ENCODE peak calls at places on chromosomes 7 and 10, in seven cellular contexts. One of them, this sample, is unnamed.

GRCh38 chr10:93573051-93573909 is 6.8 kb downstream of the FFAR4 start:
- DNase-seq in GM06990: no peak
- DNase-seq in GM12865: no peak
- DNase-seq in A549: no peak
- DNase-seq in GM23338: no peak
- DNase-seq in fibroblast of mammary gland: no peak
- DNase-seq in astrocyte of the spinal cord: no peak
- DNase-seq in this sample: no peak

GRCh38 chr7:40219917-40220316 is 85.1 kb downstream of the SUGCT start:
- DNase-seq in GM06990: no peak
- DNase-seq in GM12865: no peak
- DNase-seq in A549: no peak
- DNase-seq in GM23338: no peak
- DNase-seq in fibroblast of mammary gland: peak
- DNase-seq in astrocyte of the spinal cord: peak
- DNase-seq in this sample: peak

GRCh38 chr7:118863961-118864360 is 639.5 kb downstream of the ANKRD7 start:
- DNase-seq in GM06990: no peak
- DNase-seq in GM12865: no peak
- DNase-seq in A549: no peak
- DNase-seq in GM23338: no peak
- DNase-seq in fibroblast of mammary gland: no peak
- DNase-seq in astrocyte of the spinal cord: no peak
- DNase-seq in this sample: no peak

GRCh38 chr7:150406565-150407421 is 27.7 kb downstream of the ZNF775 start:
- DNase-seq in GM06990: peak
- DNase-seq in GM12865: peak
- DNase-seq in A549: no peak
- DNase-seq in GM23338: no peak
- DNase-seq in fibroblast of mammary gland: no peak
- DNase-seq in astrocyte of the spinal cord: no peak
- DNase-seq in this sample: no peak

GRCh38 chr10:126969310-126969709 is 64.1 kb downstream of the DOCK1 start:
- DNase-seq in GM06990: no peak
- DNase-seq in GM12865: no peak
- DNase-seq in A549: peak
- DNase-seq in GM23338: peak
- DNase-seq in fibroblast of mammary gland: no peak
- DNase-seq in astrocyte of the spinal cord: no peak
- DNase-seq in this sample: peak

GRCh38 chr7:51289608-51290370 is 26.8 kb downstream of the COBL start:
- DNase-seq in GM06990: no peak
- DNase-seq in GM12865: no peak
- DNase-seq in A549: no peak
- DNase-seq in GM23338: no peak
- DNase-seq in fibroblast of mammary gland: no peak
- DNase-seq in astrocyte of the spinal cord: no peak
- DNase-seq in this sample: no peak

GRCh38 chr7:1559626-1560590 is 3.9 kb upstream of the TMEM184A start:
- DNase-seq in GM06990: no peak
- DNase-seq in GM12865: no peak
- DNase-seq in A549: no peak
- DNase-seq in GM23338: no peak
- DNase-seq in fibroblast of mammary gland: no peak
- DNase-seq in astrocyte of the spinal cord: no peak
- DNase-seq in this sample: no peak

GRCh38 chr7:11706666-11707605 is 125.1 kb downstream of the THSD7A start:
- DNase-seq in GM06990: no peak
- DNase-seq in GM12865: no peak
- DNase-seq in A549: peak
- DNase-seq in GM23338: no peak
- DNase-seq in fibroblast of mammary gland: peak
- DNase-seq in astrocyte of the spinal cord: no peak
- DNase-seq in this sample: no peak

GRCh38 chr10:127736222-127736914 is 617 bp upstream of the FOXI2 start:
- DNase-seq in GM06990: no peak
- DNase-seq in GM12865: no peak
- DNase-seq in A549: no peak
- DNase-seq in GM23338: peak
- DNase-seq in fibroblast of mammary gland: no peak
- DNase-seq in astrocyte of the spinal cord: no peak
- DNase-seq in this sample: no peak

GRCh38 chr10:110576220-110576619 is 8.7 kb downstream of the SMC3 start:
- DNase-seq in GM06990: no peak
- DNase-seq in GM12865: no peak
- DNase-seq in A549: no peak
- DNase-seq in GM23338: no peak
- DNase-seq in fibroblast of mammary gland: peak
- DNase-seq in astrocyte of the spinal cord: peak
- DNase-seq in this sample: peak

GRCh38 chr10:74643586-74643956 is 182.8 kb upstream of the KAT6B start:
- DNase-seq in GM06990: no peak
- DNase-seq in GM12865: no peak
- DNase-seq in A549: no peak
- DNase-seq in GM23338: no peak
- DNase-seq in fibroblast of mammary gland: no peak
- DNase-seq in astrocyte of the spinal cord: no peak
- DNase-seq in this sample: no peak

GRCh38 chr10:119859422-119860258 is 13.0 kb downstream of the MCMBP start:
- DNase-seq in GM06990: peak
- DNase-seq in GM12865: peak
- DNase-seq in A549: peak
- DNase-seq in GM23338: peak
- DNase-seq in fibroblast of mammary gland: peak
- DNase-seq in astrocyte of the spinal cord: peak
- DNase-seq in this sample: peak

GRCh38 chr10:75530337-75530736 is 98.9 kb downstream of the LRMDA start:
- DNase-seq in GM06990: no peak
- DNase-seq in GM12865: no peak
- DNase-seq in A549: peak
- DNase-seq in GM23338: no peak
- DNase-seq in fibroblast of mammary gland: peak
- DNase-seq in astrocyte of the spinal cord: peak
- DNase-seq in this sample: peak

GRCh38 chr10:101066146-101066889 is 4.5 kb downstream of the KAZALD1 start:
- DNase-seq in GM06990: peak
- DNase-seq in GM12865: peak
- DNase-seq in A549: peak
- DNase-seq in GM23338: peak
- DNase-seq in fibroblast of mammary gland: peak
- DNase-seq in astrocyte of the spinal cord: peak
- DNase-seq in this sample: peak
- H3K4me3 ChIP-seq in GM06990: peak
- H3K4me3 ChIP-seq in GM12865: peak
- H3K4me3 ChIP-seq in A549: peak
- H3K4me3 ChIP-seq in GM23338: peak
- H3K4me3 ChIP-seq in fibroblast of mammary gland: peak
- H3K4me3 ChIP-seq in astrocyte of the spinal cord: peak
- H3K4me3 ChIP-seq in this sample: peak

GRCh38 chr7:129952164-129952652 is 552 bp downstream of the UBE2H start:
- DNase-seq in GM06990: peak
- DNase-seq in GM12865: peak
- DNase-seq in A549: no peak
- DNase-seq in GM23338: peak
- DNase-seq in fibroblast of mammary gland: peak
- DNase-seq in astrocyte of the spinal cord: peak
- DNase-seq in this sample: no peak

GRCh38 chr7:129950191-129950940 is 2.4 kb downstream of the UBE2H start:
- DNase-seq in GM06990: peak
- DNase-seq in GM12865: peak
- DNase-seq in A549: no peak
- DNase-seq in GM23338: peak
- DNase-seq in fibroblast of mammary gland: no peak
- DNase-seq in astrocyte of the spinal cord: peak
- DNase-seq in this sample: no peak

GRCh38 chr7:129951076-129952011 is 1.4 kb downstream of the UBE2H start:
- DNase-seq in GM06990: no peak
- DNase-seq in GM12865: peak
- DNase-seq in A549: no peak
- DNase-seq in GM23338: peak
- DNase-seq in fibroblast of mammary gland: no peak
- DNase-seq in astrocyte of the spinal cord: peak
- DNase-seq in this sample: peak

GRCh38 chr7:129955993-129956543 is 3.3 kb upstream of the UBE2H start:
- DNase-seq in GM06990: no peak
- DNase-seq in GM12865: no peak
- DNase-seq in A549: no peak
- DNase-seq in GM23338: no peak
- DNase-seq in fibroblast of mammary gland: peak
- DNase-seq in astrocyte of the spinal cord: no peak
- DNase-seq in this sample: no peak

DNA sequence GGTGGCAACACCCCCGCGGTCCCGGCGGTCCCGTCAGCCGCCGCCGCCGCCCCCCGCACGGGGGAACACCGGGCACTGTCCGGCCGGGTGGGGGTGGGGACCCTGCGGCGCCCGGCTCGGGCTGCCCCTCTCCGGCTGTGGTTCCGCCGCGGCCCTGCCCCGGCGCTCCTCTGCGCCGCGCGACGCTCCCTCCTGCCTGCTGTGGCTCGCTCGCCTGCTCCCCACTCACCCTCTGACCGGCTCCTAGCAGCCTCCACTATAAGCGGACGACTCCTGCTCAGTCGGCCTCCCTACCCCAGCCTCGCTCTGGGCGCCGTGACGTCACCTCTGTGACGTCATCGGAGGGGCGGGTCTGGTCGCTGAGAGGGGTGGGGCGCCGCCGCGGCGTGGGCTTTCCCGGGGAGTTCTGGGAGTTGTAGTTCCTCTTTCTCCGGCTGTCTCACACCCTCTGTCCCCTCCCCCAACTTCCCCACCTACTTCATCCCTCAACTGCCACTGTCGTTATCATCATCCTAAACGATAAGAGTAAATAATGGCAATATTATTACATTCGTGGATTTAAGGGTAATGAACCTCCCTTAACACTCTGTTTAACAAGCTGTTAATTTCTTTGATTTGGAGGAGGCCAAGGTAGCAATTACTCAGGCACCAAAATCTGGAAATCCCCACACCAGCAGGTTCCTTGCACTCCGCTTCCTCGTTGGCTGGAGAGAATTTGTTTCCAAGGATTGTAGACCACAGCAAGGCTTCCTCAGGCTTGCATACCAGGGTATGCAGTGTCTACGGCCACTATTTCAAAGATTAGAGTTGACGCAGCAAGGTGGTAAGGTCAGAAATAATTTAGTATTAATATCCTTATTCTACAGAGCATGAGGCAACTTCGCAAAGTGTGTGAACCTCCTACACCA is at the start of gene UBE2H:
- DNase-seq in GM06990: peak
- DNase-seq in GM12865: peak
- DNase-seq in A549: peak
- DNase-seq in GM23338: peak
- DNase-seq in fibroblast of mammary gland: peak
- DNase-seq in astrocyte of the spinal cord: peak
- DNase-seq in this sample: peak
- TF ChIP-seq CTCF in GM06990: no peak
- TF ChIP-seq CTCF in GM12865: no peak
- TF ChIP-seq CTCF in A549: no peak
- TF ChIP-seq CTCF in GM23338: no peak
- TF ChIP-seq CTCF in fibroblast of mammary gland: no peak
- TF ChIP-seq CTCF in astrocyte of the spinal cord: no peak
- TF ChIP-seq CTCF in this sample: no peak

DNA sequence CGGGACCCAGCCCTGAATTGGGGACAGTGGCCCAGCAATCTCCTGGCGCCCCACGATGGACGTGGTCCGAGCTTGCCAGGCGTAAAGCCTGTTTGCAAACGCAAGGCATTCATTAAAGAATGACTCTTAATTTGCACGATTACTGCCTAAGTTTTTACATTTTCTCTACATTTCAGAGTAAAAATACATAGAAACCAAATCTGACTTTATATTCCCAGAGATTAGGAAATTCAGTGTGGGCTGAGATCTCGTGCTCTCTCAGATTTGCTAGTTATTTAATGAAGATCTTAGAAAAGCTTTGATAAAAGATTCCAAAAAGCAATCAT is 337 bp upstream of the CCDC3 start:
- DNase-seq in GM06990: no peak
- DNase-seq in GM12865: no peak
- DNase-seq in A549: no peak
- DNase-seq in GM23338: no peak
- DNase-seq in fibroblast of mammary gland: no peak
- DNase-seq in astrocyte of the spinal cord: no peak
- DNase-seq in this sample: no peak
- H3K4me3 ChIP-seq in GM06990: no peak
- H3K4me3 ChIP-seq in GM12865: no peak
- H3K4me3 ChIP-seq in A549: peak
- H3K4me3 ChIP-seq in GM23338: peak
- H3K4me3 ChIP-seq in fibroblast of mammary gland: no peak
- H3K4me3 ChIP-seq in astrocyte of the spinal cord: peak
- H3K4me3 ChIP-seq in this sample: no peak

GRCh38 chr10:37857287-37858211 is at the start of gene ZNF248:
- DNase-seq in GM06990: peak
- DNase-seq in GM12865: peak
- DNase-seq in A549: peak
- DNase-seq in GM23338: peak
- DNase-seq in fibroblast of mammary gland: peak
- DNase-seq in astrocyte of the spinal cord: peak
- DNase-seq in this sample: peak
- TF ChIP-seq CTCF in GM06990: no peak
- TF ChIP-seq CTCF in GM12865: no peak
- TF ChIP-seq CTCF in A549: no peak
- TF ChIP-seq CTCF in GM23338: no peak
- TF ChIP-seq CTCF in fibroblast of mammary gland: no peak
- TF ChIP-seq CTCF in astrocyte of the spinal cord: no peak
- TF ChIP-seq CTCF in this sample: no peak

GRCh38 chr10:30742471-30742870 is 112.9 kb upstream of the LYZL2 start:
- DNase-seq in GM06990: peak
- DNase-seq in GM12865: peak
- DNase-seq in A549: no peak
- DNase-seq in GM23338: no peak
- DNase-seq in fibroblast of mammary gland: no peak
- DNase-seq in astrocyte of the spinal cord: no peak
- DNase-seq in this sample: no peak

GRCh38 chr10:30747633-30748032 is 118.1 kb upstream of the LYZL2 start:
- DNase-seq in GM06990: no peak
- DNase-seq in GM12865: peak
- DNase-seq in A549: no peak
- DNase-seq in GM23338: no peak
- DNase-seq in fibroblast of mammary gland: peak
- DNase-seq in astrocyte of the spinal cord: peak
- DNase-seq in this sample: no peak

GRCh38 chr10:30745953-30746352 is 116.4 kb upstream of the LYZL2 start:
- DNase-seq in GM06990: no peak
- DNase-seq in GM12865: no peak
- DNase-seq in A549: no peak
- DNase-seq in GM23338: no peak
- DNase-seq in fibroblast of mammary gland: no peak
- DNase-seq in astrocyte of the spinal cord: no peak
- DNase-seq in this sample: no peak

GRCh38 chr10:30744124-30744523 is 114.6 kb upstream of the LYZL2 start:
- DNase-seq in GM06990: no peak
- DNase-seq in GM12865: no peak
- DNase-seq in A549: no peak
- DNase-seq in GM23338: no peak
- DNase-seq in fibroblast of mammary gland: no peak
- DNase-seq in astrocyte of the spinal cord: no peak
- DNase-seq in this sample: no peak

GRCh38 chr10:30743586-30743985 is 114.0 kb upstream of the LYZL2 start:
- DNase-seq in GM06990: no peak
- DNase-seq in GM12865: peak
- DNase-seq in A549: no peak
- DNase-seq in GM23338: no peak
- DNase-seq in fibroblast of mammary gland: no peak
- DNase-seq in astrocyte of the spinal cord: no peak
- DNase-seq in this sample: no peak
- H3K4me3 ChIP-seq in GM06990: no peak
- H3K4me3 ChIP-seq in GM12865: no peak
- H3K4me3 ChIP-seq in A549: no peak
- H3K4me3 ChIP-seq in GM23338: no peak
- H3K4me3 ChIP-seq in fibroblast of mammary gland: no peak
- H3K4me3 ChIP-seq in astrocyte of the spinal cord: no peak
- H3K4me3 ChIP-seq in this sample: no peak

GRCh38 chr7:73569042-73569608 is 9.3 kb downstream of the TBL2 start:
- DNase-seq in GM06990: no peak
- DNase-seq in GM12865: no peak
- DNase-seq in A549: no peak
- DNase-seq in GM23338: no peak
- DNase-seq in fibroblast of mammary gland: no peak
- DNase-seq in astrocyte of the spinal cord: no peak
- DNase-seq in this sample: no peak
- TF ChIP-seq CTCF in GM06990: no peak
- TF ChIP-seq CTCF in GM12865: no peak
- TF ChIP-seq CTCF in A549: no peak
- TF ChIP-seq CTCF in GM23338: no peak
- TF ChIP-seq CTCF in fibroblast of mammary gland: no peak
- TF ChIP-seq CTCF in astrocyte of the spinal cord: no peak
- TF ChIP-seq CTCF in this sample: no peak